ENCODE peak calls at places on chromosomes 7 and 10, in ten cellular contexts. One of them, this sample, is unnamed.

GRCh38 chr7:112743811-112744210 is 46.4 kb downstream of the TMEM168 start:
- DNase-seq in astrocyte: no peak
- DNase-seq in thoracic aorta: no peak
- DNase-seq in progenitor cell of endocrine pancreas: no peak
- DNase-seq in A549: no peak
- DNase-seq in cardiac fibroblast: no peak
- DNase-seq in neural progenitor cell: peak
- DNase-seq in epithelial cell of esophagus: peak
- DNase-seq in colonic mucosa: no peak
- DNase-seq in suprapubic skin: no peak
- DNase-seq in this sample: no peak

GRCh38 chr10:132293416-132294195 is 14.1 kb downstream of the STK32C start:
- DNase-seq in neural progenitor cell: peak
- DNase-seq in astrocyte: no peak
- DNase-seq in progenitor cell of endocrine pancreas: no peak
- DNase-seq in thoracic aorta: no peak
- DNase-seq in suprapubic skin: peak
- DNase-seq in epithelial cell of esophagus: no peak
- DNase-seq in A549: no peak
- DNase-seq in colonic mucosa: no peak
- DNase-seq in cardiac fibroblast: no peak
- DNase-seq in this sample: no peak

GRCh38 chr7:139561-140243 is 52.7 kb upstream of the FAM20C start:
- DNase-seq in progenitor cell of endocrine pancreas: no peak
- DNase-seq in astrocyte: no peak
- DNase-seq in neural progenitor cell: no peak
- DNase-seq in thoracic aorta: no peak
- DNase-seq in colonic mucosa: peak
- DNase-seq in suprapubic skin: peak
- DNase-seq in epithelial cell of esophagus: no peak
- DNase-seq in cardiac fibroblast: no peak
- DNase-seq in A549: no peak
- DNase-seq in this sample: no peak

GRCh38 chr7:17680943-17681351 is 259.3 kb downstream of the SNX13 start:
- DNase-seq in suprapubic skin: no peak
- DNase-seq in A549: peak
- DNase-seq in neural progenitor cell: peak
- DNase-seq in astrocyte: no peak
- DNase-seq in epithelial cell of esophagus: peak
- DNase-seq in thoracic aorta: no peak
- DNase-seq in cardiac fibroblast: peak
- DNase-seq in progenitor cell of endocrine pancreas: no peak
- DNase-seq in colonic mucosa: no peak
- DNase-seq in this sample: no peak

GRCh38 chr10:75707080-75707840 is 275.8 kb downstream of the LRMDA start:
- DNase-seq in colonic mucosa: no peak
- DNase-seq in thoracic aorta: no peak
- DNase-seq in astrocyte: no peak
- DNase-seq in progenitor cell of endocrine pancreas: no peak
- DNase-seq in neural progenitor cell: no peak
- DNase-seq in A549: no peak
- DNase-seq in suprapubic skin: no peak
- DNase-seq in epithelial cell of esophagus: no peak
- DNase-seq in cardiac fibroblast: no peak
- DNase-seq in this sample: no peak

GRCh38 chr7:151051108-151051507 is 2.8 kb downstream of the ASIC3 start:
- DNase-seq in suprapubic skin: no peak
- DNase-seq in neural progenitor cell: peak
- DNase-seq in colonic mucosa: peak
- DNase-seq in cardiac fibroblast: peak
- DNase-seq in epithelial cell of esophagus: peak
- DNase-seq in astrocyte: peak
- DNase-seq in thoracic aorta: no peak
- DNase-seq in progenitor cell of endocrine pancreas: peak
- DNase-seq in A549: no peak
- DNase-seq in this sample: no peak

GRCh38 chr10:34655286-34656170 is 159.6 kb downstream of the PARD3 start:
- DNase-seq in neural progenitor cell: peak
- DNase-seq in A549: peak
- DNase-seq in astrocyte: peak
- DNase-seq in epithelial cell of esophagus: peak
- DNase-seq in thoracic aorta: no peak
- DNase-seq in colonic mucosa: peak
- DNase-seq in progenitor cell of endocrine pancreas: peak
- DNase-seq in cardiac fibroblast: peak
- DNase-seq in suprapubic skin: no peak
- DNase-seq in this sample: no peak

GRCh38 chr7:120951309-120951706 is 731 bp downstream of the ING3 start:
- DNase-seq in neural progenitor cell: no peak
- DNase-seq in cardiac fibroblast: no peak
- DNase-seq in thoracic aorta: no peak
- DNase-seq in suprapubic skin: no peak
- DNase-seq in colonic mucosa: no peak
- DNase-seq in progenitor cell of endocrine pancreas: no peak
- DNase-seq in astrocyte: no peak
- DNase-seq in epithelial cell of esophagus: no peak
- DNase-seq in A549: no peak
- DNase-seq in this sample: no peak

GRCh38 chr10:129941199-129942018 is 22.7 kb downstream of the EBF3 start:
- DNase-seq in colonic mucosa: no peak
- DNase-seq in astrocyte: no peak
- DNase-seq in thoracic aorta: no peak
- DNase-seq in neural progenitor cell: no peak
- DNase-seq in progenitor cell of endocrine pancreas: no peak
- DNase-seq in A549: no peak
- DNase-seq in epithelial cell of esophagus: no peak
- DNase-seq in cardiac fibroblast: no peak
- DNase-seq in suprapubic skin: no peak
- DNase-seq in this sample: no peak

GRCh38 chr10:5560142-5560843 is 35.5 kb downstream of the CALML3 start:
- DNase-seq in epithelial cell of esophagus: no peak
- DNase-seq in suprapubic skin: peak
- DNase-seq in colonic mucosa: no peak
- DNase-seq in cardiac fibroblast: no peak
- DNase-seq in astrocyte: no peak
- DNase-seq in A549: no peak
- DNase-seq in progenitor cell of endocrine pancreas: no peak
- DNase-seq in thoracic aorta: no peak
- DNase-seq in neural progenitor cell: no peak
- DNase-seq in this sample: no peak

GRCh38 chr10:130957423-130957822 is 354.1 kb downstream of the TCERG1L start:
- DNase-seq in epithelial cell of esophagus: no peak
- DNase-seq in A549: no peak
- DNase-seq in astrocyte: no peak
- DNase-seq in progenitor cell of endocrine pancreas: no peak
- DNase-seq in neural progenitor cell: no peak
- DNase-seq in cardiac fibroblast: no peak
- DNase-seq in colonic mucosa: no peak
- DNase-seq in suprapubic skin: no peak
- DNase-seq in thoracic aorta: no peak
- DNase-seq in this sample: peak

GRCh38 chr10:124627851-124628675 is 116.1 kb downstream of the FAM53B start:
- DNase-seq in epithelial cell of esophagus: no peak
- DNase-seq in suprapubic skin: no peak
- DNase-seq in cardiac fibroblast: no peak
- DNase-seq in A549: no peak
- DNase-seq in astrocyte: no peak
- DNase-seq in neural progenitor cell: no peak
- DNase-seq in progenitor cell of endocrine pancreas: no peak
- DNase-seq in thoracic aorta: no peak
- DNase-seq in colonic mucosa: no peak
- DNase-seq in this sample: no peak

GRCh38 chr7:137879357-137880158 is 32.8 kb upstream of the DGKI start:
- DNase-seq in colonic mucosa: no peak
- DNase-seq in A549: no peak
- DNase-seq in suprapubic skin: no peak
- DNase-seq in cardiac fibroblast: peak
- DNase-seq in progenitor cell of endocrine pancreas: no peak
- DNase-seq in epithelial cell of esophagus: peak
- DNase-seq in neural progenitor cell: peak
- DNase-seq in astrocyte: peak
- DNase-seq in thoracic aorta: no peak
- DNase-seq in this sample: no peak

GRCh38 chr10:12707461-12708185 is 293.9 kb downstream of the CCDC3 start:
- DNase-seq in colonic mucosa: peak
- DNase-seq in neural progenitor cell: peak
- DNase-seq in epithelial cell of esophagus: peak
- DNase-seq in astrocyte: peak
- DNase-seq in thoracic aorta: no peak
- DNase-seq in suprapubic skin: no peak
- DNase-seq in cardiac fibroblast: peak
- DNase-seq in progenitor cell of endocrine pancreas: peak
- DNase-seq in A549: peak
- DNase-seq in this sample: no peak

GRCh38 chr10:4345842-4346241 is 480.2 kb upstream of the AKR1E2 start:
- DNase-seq in cardiac fibroblast: peak
- DNase-seq in thoracic aorta: no peak
- DNase-seq in astrocyte: no peak
- DNase-seq in epithelial cell of esophagus: no peak
- DNase-seq in suprapubic skin: no peak
- DNase-seq in colonic mucosa: no peak
- DNase-seq in progenitor cell of endocrine pancreas: no peak
- DNase-seq in A549: no peak
- DNase-seq in neural progenitor cell: no peak
- DNase-seq in this sample: no peak

GRCh38 chr10:4343091-4343490 is 482.9 kb upstream of the AKR1E2 start:
- DNase-seq in colonic mucosa: no peak
- DNase-seq in neural progenitor cell: no peak
- DNase-seq in cardiac fibroblast: no peak
- DNase-seq in suprapubic skin: no peak
- DNase-seq in progenitor cell of endocrine pancreas: no peak
- DNase-seq in A549: no peak
- DNase-seq in astrocyte: no peak
- DNase-seq in epithelial cell of esophagus: no peak
- DNase-seq in thoracic aorta: no peak
- DNase-seq in this sample: no peak

GRCh38 chr10:4343798-4344370 is 482.1 kb upstream of the AKR1E2 start:
- DNase-seq in cardiac fibroblast: no peak
- DNase-seq in colonic mucosa: no peak
- DNase-seq in epithelial cell of esophagus: no peak
- DNase-seq in thoracic aorta: no peak
- DNase-seq in A549: no peak
- DNase-seq in suprapubic skin: no peak
- DNase-seq in progenitor cell of endocrine pancreas: no peak
- DNase-seq in astrocyte: peak
- DNase-seq in neural progenitor cell: no peak
- DNase-seq in this sample: no peak

GRCh38 chr10:4346257-4346656 is 479.8 kb upstream of the AKR1E2 start:
- DNase-seq in suprapubic skin: no peak
- DNase-seq in epithelial cell of esophagus: no peak
- DNase-seq in cardiac fibroblast: no peak
- DNase-seq in A549: no peak
- DNase-seq in astrocyte: no peak
- DNase-seq in colonic mucosa: no peak
- DNase-seq in thoracic aorta: no peak
- DNase-seq in progenitor cell of endocrine pancreas: no peak
- DNase-seq in neural progenitor cell: no peak
- DNase-seq in this sample: no peak

DNA sequence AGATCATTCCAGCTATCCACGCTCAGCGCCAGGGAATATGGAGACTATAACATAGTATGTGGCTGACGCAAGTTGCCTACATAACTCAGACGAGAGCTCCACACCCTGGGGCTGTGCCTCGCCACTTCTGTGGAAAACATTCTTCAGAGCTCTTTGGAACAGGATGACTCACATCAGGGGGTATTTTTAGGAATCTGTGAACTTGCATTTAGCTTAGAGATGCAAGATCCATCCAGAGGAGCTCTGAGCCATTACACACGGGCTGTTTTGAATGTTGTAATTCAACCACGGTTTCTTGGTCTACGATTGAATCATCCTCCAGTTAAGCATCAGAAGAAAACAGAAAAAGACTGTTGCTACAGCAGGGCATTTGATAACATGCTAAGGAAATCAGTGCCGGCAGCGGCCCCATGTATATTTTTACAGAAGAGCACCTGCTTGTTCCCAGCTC is 481.4 kb upstream of the AKR1E2 start:
- DNase-seq in progenitor cell of endocrine pancreas: no peak
- DNase-seq in colonic mucosa: no peak
- DNase-seq in cardiac fibroblast: peak
- DNase-seq in neural progenitor cell: no peak
- DNase-seq in epithelial cell of esophagus: peak
- DNase-seq in thoracic aorta: peak
- DNase-seq in astrocyte: peak
- DNase-seq in A549: peak
- DNase-seq in suprapubic skin: peak
- DNase-seq in this sample: no peak
- TF ChIP-seq CTCF in progenitor cell of endocrine pancreas: no peak
- TF ChIP-seq CTCF in colonic mucosa: no peak
- TF ChIP-seq CTCF in cardiac fibroblast: peak
- TF ChIP-seq CTCF in neural progenitor cell: no peak
- TF ChIP-seq CTCF in epithelial cell of esophagus: peak
- TF ChIP-seq CTCF in thoracic aorta: peak
- TF ChIP-seq CTCF in astrocyte: peak
- TF ChIP-seq CTCF in A549: no peak
- TF ChIP-seq CTCF in suprapubic skin: no peak
- TF ChIP-seq CTCF in this sample: no peak

DNA sequence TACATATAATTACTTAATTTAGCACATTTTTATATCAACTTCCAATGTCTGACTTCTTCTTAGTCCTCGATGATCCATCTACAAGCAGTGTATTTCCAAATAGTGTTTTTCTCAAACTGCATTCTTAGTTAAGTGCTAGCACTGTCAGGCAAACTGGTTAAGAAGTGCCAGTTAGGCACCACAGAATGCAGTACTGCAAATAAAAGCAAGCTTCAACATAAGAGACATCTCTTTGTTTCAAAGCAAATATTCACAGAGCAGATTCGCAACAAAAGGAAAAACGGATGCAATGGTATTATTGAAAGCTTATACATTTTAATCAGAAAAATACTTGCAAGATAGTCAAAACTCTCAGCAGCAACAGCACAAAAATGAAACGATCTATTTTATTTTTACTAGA is 82.2 kb downstream of the FGFR2 start:
- DNase-seq in astrocyte: no peak
- DNase-seq in cardiac fibroblast: no peak
- DNase-seq in suprapubic skin: no peak
- DNase-seq in A549: no peak
- DNase-seq in thoracic aorta: no peak
- DNase-seq in progenitor cell of endocrine pancreas: no peak
- DNase-seq in neural progenitor cell: no peak
- DNase-seq in colonic mucosa: no peak
- DNase-seq in epithelial cell of esophagus: no peak
- DNase-seq in this sample: no peak
- TF ChIP-seq CTCF in astrocyte: no peak
- TF ChIP-seq CTCF in cardiac fibroblast: no peak
- TF ChIP-seq CTCF in suprapubic skin: no peak
- TF ChIP-seq CTCF in A549: no peak
- TF ChIP-seq CTCF in thoracic aorta: no peak
- TF ChIP-seq CTCF in progenitor cell of endocrine pancreas: no peak
- TF ChIP-seq CTCF in neural progenitor cell: no peak
- TF ChIP-seq CTCF in colonic mucosa: no peak
- TF ChIP-seq CTCF in epithelial cell of esophagus: no peak
- TF ChIP-seq CTCF in this sample: no peak

GRCh38 chr7:30159698-30160143 is 24.9 kb downstream of the MTURN start:
- DNase-seq in thoracic aorta: no peak
- DNase-seq in colonic mucosa: peak
- DNase-seq in A549: peak
- DNase-seq in cardiac fibroblast: peak
- DNase-seq in suprapubic skin: no peak
- DNase-seq in astrocyte: peak
- DNase-seq in epithelial cell of esophagus: peak
- DNase-seq in neural progenitor cell: no peak
- DNase-seq in progenitor cell of endocrine pancreas: no peak
- DNase-seq in this sample: no peak
- TF ChIP-seq CTCF in thoracic aorta: no peak
- TF ChIP-seq CTCF in colonic mucosa: no peak
- TF ChIP-seq CTCF in A549: no peak
- TF ChIP-seq CTCF in cardiac fibroblast: peak
- TF ChIP-seq CTCF in suprapubic skin: no peak
- TF ChIP-seq CTCF in astrocyte: peak
- TF ChIP-seq CTCF in epithelial cell of esophagus: peak
- TF ChIP-seq CTCF in neural progenitor cell: no peak
- TF ChIP-seq CTCF in progenitor cell of endocrine pancreas: peak
- TF ChIP-seq CTCF in this sample: no peak

GRCh38 chr10:102465466-102465865 is 14.1 kb upstream of the C10orf95 start:
- DNase-seq in colonic mucosa: peak
- DNase-seq in thoracic aorta: no peak
- DNase-seq in cardiac fibroblast: no peak
- DNase-seq in A549: no peak
- DNase-seq in progenitor cell of endocrine pancreas: no peak
- DNase-seq in neural progenitor cell: no peak
- DNase-seq in suprapubic skin: no peak
- DNase-seq in epithelial cell of esophagus: no peak
- DNase-seq in astrocyte: no peak
- DNase-seq in this sample: no peak
- TF ChIP-seq CTCF in colonic mucosa: no peak
- TF ChIP-seq CTCF in thoracic aorta: no peak
- TF ChIP-seq CTCF in cardiac fibroblast: no peak
- TF ChIP-seq CTCF in A549: no peak
- TF ChIP-seq CTCF in progenitor cell of endocrine pancreas: no peak
- TF ChIP-seq CTCF in neural progenitor cell: no peak
- TF ChIP-seq CTCF in suprapubic skin: no peak
- TF ChIP-seq CTCF in epithelial cell of esophagus: no peak
- TF ChIP-seq CTCF in astrocyte: no peak
- TF ChIP-seq CTCF in this sample: no peak

This sample was measured in vagina.